ENCODE peak calls at places on chromosomes 16 and 17, in four cellular contexts. B, D, U and K are unnamed samples.

GRCh38 chr17:82287849-82288601 is 14.5 kb upstream of the CSNK1D start:
- DNase-seq in B (no peak), D (no peak), U (peak; percentile 97), K (peak; percentile 85)

GRCh38 chr16:8523932-8524331 is 66.4 kb downstream of the TMEM114 start:
- DNase-seq in B (no peak), D (no peak), U (no peak), K (no peak)

GRCh38 chr17:35254107-35254802 is 11.4 kb downstream of the SLFN5 start:
- DNase-seq in B (no peak), D (no peak), U (peak; percentile 56), K (peak; percentile 43)

GRCh38 chr16:23052908-23053580 is 96.2 kb downstream of the USP31 start:
- DNase-seq in B (no peak), D (no peak), U (no peak), K (no peak)

GRCh38 chr17:51258756-51259573 is 884 bp downstream of the MBTD1 start:
- DNase-seq in B (no peak), D (no peak), U (peak; percentile 39), K (peak; percentile 34)

GRCh38 chr17:10698116-10698818 is 873 bp downstream of the ADPRM start:
- DNase-seq in B (peak; percentile 30), D (no peak), U (peak; percentile 10), K (no peak)

GRCh38 chr17:77098884-77099545 is 41.8 kb upstream of the SEC14L1 start:
- DNase-seq in B (no peak), D (no peak), U (peak; percentile 57), K (no peak)

GRCh38 chr17:18182190-18182977 is 1.2 kb upstream of the ALKBH5 start:
- DNase-seq in B (no peak), D (no peak), U (no peak), K (no peak)

GRCh38 chr17:69466905-69467630 is 52.6 kb downstream of the MAP2K6 start:
- DNase-seq in B (peak; percentile 50), D (no peak), U (peak; percentile 12), K (no peak)

GRCh38 chr17:56185905-56186783 is 32.9 kb downstream of the ANKFN1 start:
- DNase-seq in B (no peak), D (no peak), U (no peak), K (no peak)

GRCh38 chr17:39704821-39705551 is 5.1 kb downstream of the ERBB2 start:
- DNase-seq in B (no peak), D (no peak), U (no peak), K (peak; percentile 40)

GRCh38 chr17:77304746-77305473 is 164.1 kb downstream of the SEC14L1 start:
- DNase-seq in B (no peak), D (no peak), U (peak; percentile 72), K (no peak)

GRCh38 chr17:20171741-20172377 is 162.7 kb downstream of the SPECC1 start:
- DNase-seq in B (no peak), D (no peak), U (peak; percentile 27), K (no peak)

GRCh38 chr16:62068747-62069146 is 32.5 kb upstream of the CDH8 start:
- DNase-seq in B (peak; percentile 7), D (no peak), U (peak; percentile 20), K (peak; percentile 24)

GRCh38 chr17:50638851-50639767 is 4.4 kb downstream of the ABCC3 start:
- DNase-seq in B (peak; percentile 81), D (no peak), U (peak; percentile 58), K (peak; percentile 100)

GRCh38 chr16:16143038-16143763 is 80.1 kb downstream of the ABCC6 start:
- DNase-seq in B (no peak), D (no peak), U (peak; percentile 65), K (peak; percentile 50)

GRCh38 chr17:39722965-39723848 is 7.1 kb downstream of the MIEN1 start:
- DNase-seq in B (no peak), D (no peak), U (no peak), K (peak; percentile 41)

GRCh38 chr17:31397256-31397939 is 5.9 kb downstream of the RAB11FIP4 start:
- DNase-seq in B (no peak), D (no peak), U (no peak), K (no peak)

GRCh38 chr17:77935121-77935571 is 23.4 kb upstream of the TNRC6C start:
- DNase-seq in B (no peak), D (no peak), U (peak; percentile 56), K (no peak)

GRCh38 chr17:75875940-75876189 is 2.5 kb downstream of the TRIM47 start:
- DNase-seq in B (peak; percentile 64), D (no peak), U (no peak), K (no peak)

GRCh38 chr17:75874323-75875181 is 3.8 kb downstream of the TRIM47 start:
- DNase-seq in B (peak; percentile 41), D (no peak), U (no peak), K (no peak)

GRCh38 chr17:75875182-75875939 is 3.0 kb downstream of the TRIM47 start:
- DNase-seq in B (peak; percentile 75), D (no peak), U (no peak), K (no peak)

GRCh38 chr17:75873587-75874322 is 4.6 kb downstream of the TRIM47 start:
- DNase-seq in B (peak; percentile 32), D (no peak), U (no peak), K (no peak)

DNA sequence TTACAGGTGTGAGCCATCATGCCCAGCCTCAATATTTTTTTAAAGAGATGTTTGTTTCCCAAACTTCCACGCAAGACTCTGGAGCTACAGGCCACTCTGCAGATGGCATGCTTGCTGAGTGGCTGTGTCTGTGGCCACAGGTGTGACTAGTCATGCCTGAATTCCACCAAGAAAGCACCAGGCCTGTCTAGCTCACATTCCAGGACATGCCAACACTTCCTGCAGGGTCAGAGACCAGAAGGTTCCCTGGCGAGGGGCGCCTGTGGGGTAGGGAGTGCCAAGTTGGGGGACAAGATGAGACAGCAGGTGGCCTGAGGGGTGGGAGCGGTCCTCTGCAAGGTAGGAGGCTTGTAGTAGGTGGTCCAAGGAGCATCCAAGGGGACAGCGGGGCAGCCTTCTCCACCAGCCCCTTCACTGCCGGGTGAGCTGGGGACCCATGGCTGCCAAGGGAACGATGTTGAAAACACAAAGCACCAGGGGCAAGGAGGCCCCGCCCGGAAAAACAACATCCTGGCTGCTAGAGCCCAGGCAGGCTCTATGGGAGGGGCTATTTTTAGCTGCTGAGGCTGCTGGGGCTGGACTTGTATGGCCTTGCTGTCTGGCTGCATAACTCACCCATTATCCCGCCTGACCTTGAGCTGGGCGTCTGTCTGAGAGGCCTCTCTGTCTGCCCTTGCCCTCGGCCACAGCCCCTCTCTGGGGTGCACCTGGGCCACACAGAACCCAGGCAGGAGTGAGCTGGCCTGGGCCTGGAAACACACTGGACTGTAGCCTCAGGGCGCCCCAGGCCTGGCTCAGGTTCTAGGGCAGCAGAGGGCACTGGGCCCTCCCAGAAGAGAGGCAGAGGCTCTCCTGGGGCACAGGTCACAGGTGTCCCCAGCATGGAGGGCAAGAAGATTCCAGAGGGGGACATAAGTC is 5.7 kb downstream of the TRIM47 start:
- DNase-seq in B (peak; percentile 52), D (no peak), U (peak; percentile 99), K (peak; percentile 82)
- TF ChIP-seq PBX3 in B (no peak), D (no peak), U (no peak), K (no peak)

DNA sequence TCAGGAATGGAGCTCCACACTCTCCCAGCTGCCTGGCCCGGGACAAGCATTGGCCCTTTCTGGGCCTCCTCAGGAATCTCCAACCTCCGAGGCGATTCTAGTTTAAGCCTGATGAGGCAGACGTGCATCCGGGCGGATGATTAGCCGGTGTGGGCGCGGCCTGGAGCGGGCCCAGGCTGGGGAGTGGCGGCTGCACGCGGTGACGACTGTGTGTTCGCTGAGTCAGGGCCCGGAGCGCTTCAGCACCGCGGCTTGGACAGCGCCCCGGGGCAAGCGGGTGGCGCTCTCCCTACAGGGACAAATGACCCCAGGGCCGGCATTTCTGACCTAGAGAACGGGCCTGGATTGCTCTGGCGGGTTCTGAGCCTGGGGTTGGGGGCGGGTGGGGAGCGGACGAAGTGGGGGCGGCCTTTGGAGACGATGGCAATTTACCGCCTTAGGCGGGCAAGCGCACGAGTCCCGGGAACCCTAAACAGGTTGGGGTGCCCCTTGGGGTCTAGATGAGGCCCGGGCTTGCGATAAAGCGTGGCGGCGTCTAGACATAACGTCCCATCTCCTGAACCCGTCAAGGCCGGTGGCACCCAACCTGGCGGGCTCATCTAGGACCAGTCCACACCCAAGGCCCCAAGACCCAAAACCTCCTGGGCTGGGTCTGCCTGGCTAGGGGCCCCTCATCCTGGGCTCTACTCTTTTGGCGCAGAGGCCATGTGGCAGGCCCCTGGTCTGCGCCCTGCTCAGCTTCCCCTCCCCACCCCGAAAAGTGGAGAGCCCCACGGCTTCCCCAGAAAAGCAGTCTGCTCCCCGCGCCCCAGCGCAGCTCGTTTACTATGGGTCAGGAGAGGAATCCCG is 22.3 kb upstream of the ZNHIT3 start:
- DNase-seq in B (no peak), D (no peak), U (peak; percentile 45), K (peak; percentile 76)
- TF ChIP-seq PBX3 in B (no peak), D (no peak), U (no peak), K (no peak)

GRCh38 chr17:15289285-15290185 is 24.4 kb upstream of the PMP22 start:
- DNase-seq in B (peak; percentile 39), D (no peak), U (peak; percentile 25), K (peak; percentile 92)
- TF ChIP-seq PBX3 in B (no peak), D (no peak), U (no peak), K (no peak)

DNA sequence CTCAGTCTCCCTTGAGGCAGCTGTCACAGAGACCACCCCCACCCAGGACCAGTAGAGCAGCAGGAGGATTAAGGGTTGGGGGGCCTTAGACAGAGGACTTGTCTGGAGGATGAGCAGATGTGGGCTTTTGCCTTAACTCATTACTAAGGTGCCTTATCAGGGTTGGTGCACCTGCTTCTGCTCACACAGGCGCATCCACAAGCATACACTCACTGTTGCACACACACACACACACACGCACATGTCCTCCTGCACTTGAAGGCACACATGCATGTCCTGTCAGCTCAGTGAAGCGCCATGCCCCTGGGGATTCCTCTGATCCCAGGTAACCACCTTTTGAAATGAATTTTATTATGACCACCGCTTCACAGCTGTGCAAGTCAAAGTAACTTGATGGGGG is 1.2 kb downstream of the GFAP start:
- DNase-seq in B (no peak), D (no peak), U (no peak), K (no peak)
- TF ChIP-seq PBX3 in B (no peak), D (no peak), U (no peak), K (no peak)

GRCh38 chr16:69326172-69326873 is 4.1 kb downstream of the PDF start:
- DNase-seq in B (no peak), D (no peak), U (peak; percentile 94), K (no peak)
- TF ChIP-seq PBX3 in B (no peak), D (no peak), U (no peak), K (no peak)

GRCh38 chr17:38611872-38612376 is 6.2 kb upstream of the SRCIN1 start:
- DNase-seq in B (no peak), D (no peak), U (no peak), K (no peak)

GRCh38 chr17:38611070-38611786 is 5.5 kb upstream of the SRCIN1 start:
- DNase-seq in B (no peak), D (no peak), U (no peak), K (no peak)

GRCh38 chr17:38606646-38607611 is 1.2 kb upstream of the SRCIN1 start:
- DNase-seq in B (no peak), D (no peak), U (no peak), K (no peak)

GRCh38 chr17:38608648-38609047 is 2.9 kb upstream of the SRCIN1 start:
- DNase-seq in B (no peak), D (no peak), U (no peak), K (no peak)

GRCh38 chr17:38609280-38610031 is 3.7 kb upstream of the SRCIN1 start:
- DNase-seq in B (no peak), D (no peak), U (no peak), K (no peak)
- TF ChIP-seq PBX3 in B (no peak), D (no peak), U (no peak), K (no peak)